ENCODE peak calls at places on chromosomes 5 and 9, in five cellular contexts. P, M, Q, K and U are unnamed samples.

GRCh38 chr9:138007566-138008080 is 130.0 kb downstream of the CACNA1B start:
- DNase-seq in M (no peak), P (no peak), Q (no peak), K (no peak), U (no peak)

GRCh38 chr5:155936520-155937406 is 390.2 kb upstream of the SGCD start:
- DNase-seq in P (no peak), K (no peak), Q (no peak), M (no peak), U (no peak)

GRCh38 chr5:133441166-133441815 is 171.1 kb downstream of the FSTL4 start:
- DNase-seq in P (no peak), K (no peak), M (no peak), Q (no peak), U (no peak)

GRCh38 chr9:136545065-136545965 is 533 bp downstream of the NOTCH1 start:
- DNase-seq in Q (no peak), P (peak; percentile 71), K (no peak), M (peak; percentile 74), U (no peak)

GRCh38 chr5:98557921-98558320 is 215.5 kb upstream of the RGMB start:
- DNase-seq in P (no peak), Q (no peak), M (no peak), K (no peak), U (no peak)

GRCh38 chr5:74294231-74294705 is 346.3 kb downstream of the ENC1 start:
- DNase-seq in M (no peak), P (no peak), Q (no peak), K (no peak), U (no peak)

GRCh38 chr9:105828596-105829213 is 134.4 kb downstream of the TMEM38B start:
- DNase-seq in P (no peak), Q (no peak), K (no peak), M (no peak), U (no peak)

GRCh38 chr5:170523129-170523497 is 19.3 kb downstream of the KCNIP1 start:
- DNase-seq in P (no peak), Q (no peak), M (no peak), K (no peak), U (no peak)

GRCh38 chr5:156109317-156110023 is 217.5 kb upstream of the SGCD start:
- DNase-seq in M (no peak), Q (no peak), P (no peak), K (no peak), U (no peak)

GRCh38 chr9:95810133-95810532 is 65.4 kb upstream of the ERCC6L2 start:
- DNase-seq in K (no peak), Q (no peak), M (no peak), P (no peak), U (no peak)

GRCh38 chr9:137030931-137031527 is 859 bp downstream of the FUT7 start:
- DNase-seq in P (no peak), Q (no peak), M (no peak), K (no peak), U (no peak)

GRCh38 chr9:89646189-89646588 is 41.4 kb downstream of the GADD45G start:
- DNase-seq in K (no peak), P (no peak), Q (no peak), M (no peak), U (no peak)

GRCh38 chr5:96149546-96149945 is 187.9 kb upstream of the ELL2 start:
- DNase-seq in K (no peak), Q (peak; percentile 45), M (no peak), P (no peak), U (no peak)

GRCh38 chr5:171201285-171201684 is 107.8 kb upstream of the TLX3 start:
- DNase-seq in M (no peak), P (no peak), K (no peak), Q (no peak), U (no peak)

GRCh38 chr9:13804532-13804931 is 509.4 kb downstream of the NFIB start:
- DNase-seq in P (no peak), M (no peak), K (peak; percentile 54), Q (no peak), U (no peak)

GRCh38 chr5:80318212-80318611 is 1.6 kb upstream of the SPZ1 start:
- DNase-seq in P (no peak), M (no peak), Q (no peak), K (no peak), U (peak; percentile 3)

GRCh38 chr9:32966036-32966435 is 35.4 kb downstream of the APTX start:
- DNase-seq in P (no peak), M (no peak), K (no peak), Q (no peak), U (no peak)

GRCh38 chr9:90684776-90685175 is 42.2 kb upstream of the DIRAS2 start:
- DNase-seq in M (no peak), K (no peak), Q (no peak), P (no peak), U (no peak)

GRCh38 chr5:52997424-52997823 is 8.3 kb downstream of the ITGA2 start:
- DNase-seq in Q (no peak), P (no peak), K (no peak), M (no peak), U (no peak)

GRCh38 chr5:10453564-10453963 is 11.9 kb downstream of the ROPN1L start:
- DNase-seq in M (no peak), Q (no peak), P (no peak), K (peak; percentile 35), U (no peak)

GRCh38 chr9:16293610-16294009 is 576.9 kb downstream of the BNC2 start:
- DNase-seq in K (no peak), M (no peak), Q (no peak), P (no peak), U (no peak)

GRCh38 chr9:108166509-108166908 is 676.9 kb upstream of the KLF4 start:
- DNase-seq in P (no peak), K (no peak), Q (no peak), M (no peak), U (no peak)

GRCh38 chr9:31304576-31304975 is 1079.9 kb upstream of the ACO1 start:
- DNase-seq in P (no peak), K (peak; percentile 61), M (no peak), Q (no peak), U (no peak)